ENCODE peak calls at places on chromosome X, in eight cellular contexts. One of them, this sample, is unnamed.

GRCh38 chrX:17375631-17376380 is 806 bp downstream of the NHS start:
- DNase-seq in mammary epithelial cell: peak
- DNase-seq in stomach: peak
- DNase-seq in tibial artery: peak
- DNase-seq in uterus: peak
- DNase-seq in transverse colon: peak
- DNase-seq in heart left ventricle: peak
- DNase-seq in right lobe of liver: peak
- DNase-seq in this sample: no peak

GRCh38 chrX:17846045-17846444 is 15.1 kb downstream of the RAI2 start:
- DNase-seq in mammary epithelial cell: peak
- DNase-seq in stomach: no peak
- DNase-seq in tibial artery: no peak
- DNase-seq in uterus: no peak
- DNase-seq in transverse colon: no peak
- DNase-seq in heart left ventricle: no peak
- DNase-seq in right lobe of liver: no peak
- DNase-seq in this sample: no peak

GRCh38 chrX:43881410-43882293 is 598 bp downstream of the MAOB start:
- DNase-seq in mammary epithelial cell: no peak
- DNase-seq in stomach: no peak
- DNase-seq in tibial artery: no peak
- DNase-seq in uterus: peak
- DNase-seq in transverse colon: peak
- DNase-seq in heart left ventricle: no peak
- DNase-seq in right lobe of liver: peak
- DNase-seq in this sample: no peak

GRCh38 chrX:17738737-17739535 is 1.6 kb downstream of the SCML1 start:
- DNase-seq in mammary epithelial cell: no peak
- DNase-seq in stomach: no peak
- DNase-seq in tibial artery: no peak
- DNase-seq in uterus: no peak
- DNase-seq in transverse colon: no peak
- DNase-seq in heart left ventricle: no peak
- DNase-seq in right lobe of liver: no peak
- DNase-seq in this sample: no peak

GRCh38 chrX:87571965-87572364 is 54.4 kb downstream of the KLHL4 start:
- DNase-seq in mammary epithelial cell: no peak
- DNase-seq in stomach: no peak
- DNase-seq in tibial artery: no peak
- DNase-seq in uterus: no peak
- DNase-seq in transverse colon: no peak
- DNase-seq in heart left ventricle: no peak
- DNase-seq in right lobe of liver: no peak
- DNase-seq in this sample: no peak

GRCh38 chrX:19990225-19990518 is 689 bp downstream of the BCLAF3 start:
- DNase-seq in mammary epithelial cell: peak
- DNase-seq in stomach: no peak
- DNase-seq in tibial artery: no peak
- DNase-seq in uterus: no peak
- DNase-seq in transverse colon: no peak
- DNase-seq in heart left ventricle: no peak
- DNase-seq in right lobe of liver: no peak
- DNase-seq in this sample: peak

GRCh38 chrX:43962636-43963035 is 10.6 kb downstream of the NDP start:
- DNase-seq in mammary epithelial cell: no peak
- DNase-seq in stomach: no peak
- DNase-seq in tibial artery: no peak
- DNase-seq in uterus: no peak
- DNase-seq in transverse colon: no peak
- DNase-seq in heart left ventricle: no peak
- DNase-seq in right lobe of liver: no peak
- DNase-seq in this sample: no peak

GRCh38 chrX:123731258-123731986 is 1.4 kb downstream of the THOC2 start:
- DNase-seq in mammary epithelial cell: no peak
- DNase-seq in stomach: no peak
- DNase-seq in tibial artery: no peak
- DNase-seq in uterus: no peak
- DNase-seq in transverse colon: no peak
- DNase-seq in heart left ventricle: no peak
- DNase-seq in right lobe of liver: no peak
- DNase-seq in this sample: no peak

GRCh38 chrX:47501226-47502071 is 18.4 kb upstream of the ZNF41 start:
- DNase-seq in mammary epithelial cell: peak
- DNase-seq in stomach: no peak
- DNase-seq in tibial artery: no peak
- DNase-seq in uterus: no peak
- DNase-seq in transverse colon: no peak
- DNase-seq in heart left ventricle: no peak
- DNase-seq in right lobe of liver: no peak
- DNase-seq in this sample: no peak

GRCh38 chrX:108268434-108269080 is 169.7 kb downstream of the COL4A6 start:
- DNase-seq in mammary epithelial cell: peak
- DNase-seq in stomach: no peak
- DNase-seq in tibial artery: no peak
- DNase-seq in uterus: no peak
- DNase-seq in transverse colon: no peak
- DNase-seq in heart left ventricle: no peak
- DNase-seq in right lobe of liver: no peak
- DNase-seq in this sample: no peak

GRCh38 chrX:56783450-56783831 is 54.4 kb downstream of the NBDY start:
- DNase-seq in mammary epithelial cell: peak
- DNase-seq in stomach: peak
- DNase-seq in tibial artery: no peak
- DNase-seq in uterus: peak
- DNase-seq in transverse colon: peak
- DNase-seq in heart left ventricle: no peak
- DNase-seq in right lobe of liver: peak
- DNase-seq in this sample: peak

GRCh38 chrX:123219916-123220315 is 35.8 kb downstream of the GRIA3 start:
- DNase-seq in mammary epithelial cell: peak
- DNase-seq in stomach: no peak
- DNase-seq in tibial artery: no peak
- DNase-seq in uterus: no peak
- DNase-seq in transverse colon: no peak
- DNase-seq in heart left ventricle: peak
- DNase-seq in right lobe of liver: no peak
- DNase-seq in this sample: no peak

GRCh38 chrX:17511556-17511955 is 136.6 kb downstream of the NHS start:
- DNase-seq in mammary epithelial cell: no peak
- DNase-seq in stomach: no peak
- DNase-seq in tibial artery: no peak
- DNase-seq in uterus: no peak
- DNase-seq in transverse colon: no peak
- DNase-seq in heart left ventricle: no peak
- DNase-seq in right lobe of liver: no peak
- DNase-seq in this sample: no peak

GRCh38 chrX:71815121-71815905 is 52.2 kb downstream of the CXorf49B start:
- DNase-seq in mammary epithelial cell: no peak
- DNase-seq in stomach: no peak
- DNase-seq in tibial artery: no peak
- DNase-seq in uterus: no peak
- DNase-seq in transverse colon: no peak
- DNase-seq in heart left ventricle: no peak
- DNase-seq in right lobe of liver: no peak
- DNase-seq in this sample: no peak

GRCh38 chrX:130805906-130806305 is 97.1 kb downstream of the ENOX2 start:
- DNase-seq in mammary epithelial cell: peak
- DNase-seq in stomach: no peak
- DNase-seq in tibial artery: no peak
- DNase-seq in uterus: no peak
- DNase-seq in transverse colon: no peak
- DNase-seq in heart left ventricle: no peak
- DNase-seq in right lobe of liver: no peak
- DNase-seq in this sample: no peak

GRCh38 chrX:130810561-130810960 is 92.4 kb downstream of the ENOX2 start:
- DNase-seq in mammary epithelial cell: no peak
- DNase-seq in stomach: no peak
- DNase-seq in tibial artery: no peak
- DNase-seq in uterus: no peak
- DNase-seq in transverse colon: no peak
- DNase-seq in heart left ventricle: no peak
- DNase-seq in right lobe of liver: no peak
- DNase-seq in this sample: no peak
- H3K4me3 ChIP-seq in mammary epithelial cell: no peak
- H3K4me3 ChIP-seq in stomach: no peak
- H3K4me3 ChIP-seq in tibial artery: no peak
- H3K4me3 ChIP-seq in uterus: no peak
- H3K4me3 ChIP-seq in transverse colon: no peak
- H3K4me3 ChIP-seq in heart left ventricle: no peak
- H3K4me3 ChIP-seq in right lobe of liver: no peak
- H3K4me3 ChIP-seq in this sample: no peak

GRCh38 chrX:129549124-129549523 is 9.1 kb downstream of the OCRL start:
- DNase-seq in mammary epithelial cell: no peak
- DNase-seq in stomach: no peak
- DNase-seq in tibial artery: no peak
- DNase-seq in uterus: no peak
- DNase-seq in transverse colon: no peak
- DNase-seq in heart left ventricle: no peak
- DNase-seq in right lobe of liver: no peak
- DNase-seq in this sample: no peak
- H3K27ac ChIP-seq in mammary epithelial cell: no peak
- H3K27ac ChIP-seq in stomach: no peak
- H3K27ac ChIP-seq in tibial artery: no peak
- H3K27ac ChIP-seq in uterus: no peak
- H3K27ac ChIP-seq in transverse colon: no peak
- H3K27ac ChIP-seq in heart left ventricle: no peak
- H3K27ac ChIP-seq in right lobe of liver: no peak
- H3K27ac ChIP-seq in this sample: no peak

DNA sequence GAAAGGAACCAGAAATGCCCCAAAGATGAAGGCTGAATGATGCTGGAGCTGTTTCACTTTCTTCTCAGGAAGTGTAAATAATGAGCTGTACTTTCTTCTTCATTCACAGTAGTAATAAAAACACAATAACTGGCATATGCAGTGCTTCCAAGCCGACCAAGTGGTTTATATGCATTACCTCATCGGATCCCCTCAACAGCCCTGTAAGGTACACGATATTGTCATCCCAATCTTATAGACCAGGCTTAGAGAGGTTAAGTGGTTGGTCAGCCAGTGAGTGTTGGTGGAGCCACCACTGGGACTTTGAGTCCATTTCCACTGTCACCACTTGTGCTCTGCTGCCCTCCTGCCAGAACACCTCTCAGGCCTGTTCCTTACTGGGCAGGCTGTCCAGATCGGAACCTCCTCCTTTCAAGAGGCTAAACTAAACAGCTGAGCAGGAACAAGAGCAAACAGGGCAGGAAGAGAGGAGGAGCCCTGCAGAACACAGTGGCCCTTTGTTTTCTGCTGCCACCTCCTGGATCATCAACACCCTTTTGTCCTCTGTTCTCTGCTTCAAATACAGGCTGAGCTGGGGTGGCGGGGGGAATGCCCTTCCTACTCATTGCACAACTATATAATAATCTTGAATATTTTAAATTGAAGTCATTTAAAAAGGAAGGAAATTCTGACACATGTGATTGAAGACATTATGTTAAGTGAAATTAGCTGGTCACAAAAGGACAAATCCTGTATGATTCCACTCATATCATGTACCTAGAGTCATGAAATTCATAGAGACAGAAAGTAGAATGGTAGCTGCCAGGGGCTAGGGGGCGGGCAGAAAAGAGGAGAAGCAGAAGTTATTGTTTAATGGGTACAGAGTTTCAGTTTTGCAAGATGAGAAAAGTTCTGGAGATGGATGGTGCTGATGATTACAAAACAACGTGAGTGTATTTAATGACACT is 112.5 kb upstream of the ATP6AP2 start:
- DNase-seq in mammary epithelial cell: peak
- DNase-seq in stomach: peak
- DNase-seq in tibial artery: peak
- DNase-seq in uterus: no peak
- DNase-seq in transverse colon: peak
- DNase-seq in heart left ventricle: peak
- DNase-seq in right lobe of liver: no peak
- DNase-seq in this sample: peak
- TF ChIP-seq CTCF in mammary epithelial cell: peak
- TF ChIP-seq CTCF in stomach: no peak
- TF ChIP-seq CTCF in tibial artery: no peak
- TF ChIP-seq CTCF in uterus: no peak
- TF ChIP-seq CTCF in transverse colon: peak
- TF ChIP-seq CTCF in heart left ventricle: peak
- TF ChIP-seq CTCF in right lobe of liver: peak
- TF ChIP-seq CTCF in this sample: peak

GRCh38 chrX:130834149-130834548 is 68.9 kb downstream of the ENOX2 start:
- DNase-seq in mammary epithelial cell: no peak
- DNase-seq in stomach: no peak
- DNase-seq in tibial artery: no peak
- DNase-seq in uterus: no peak
- DNase-seq in transverse colon: no peak
- DNase-seq in heart left ventricle: no peak
- DNase-seq in right lobe of liver: no peak
- DNase-seq in this sample: no peak

GRCh38 chrX:130828641-130829040 is 74.4 kb downstream of the ENOX2 start:
- DNase-seq in mammary epithelial cell: no peak
- DNase-seq in stomach: no peak
- DNase-seq in tibial artery: no peak
- DNase-seq in uterus: no peak
- DNase-seq in transverse colon: no peak
- DNase-seq in heart left ventricle: no peak
- DNase-seq in right lobe of liver: no peak
- DNase-seq in this sample: no peak

GRCh38 chrX:130829526-130830515 is 73.2 kb downstream of the ENOX2 start:
- DNase-seq in mammary epithelial cell: peak
- DNase-seq in stomach: no peak
- DNase-seq in tibial artery: no peak
- DNase-seq in uterus: no peak
- DNase-seq in transverse colon: no peak
- DNase-seq in heart left ventricle: no peak
- DNase-seq in right lobe of liver: no peak
- DNase-seq in this sample: no peak

GRCh38 chrX:130830599-130831346 is 72.2 kb downstream of the ENOX2 start:
- DNase-seq in mammary epithelial cell: no peak
- DNase-seq in stomach: no peak
- DNase-seq in tibial artery: no peak
- DNase-seq in uterus: no peak
- DNase-seq in transverse colon: no peak
- DNase-seq in heart left ventricle: no peak
- DNase-seq in right lobe of liver: no peak
- DNase-seq in this sample: no peak

GRCh38 chrX:130831347-130831722 is 71.7 kb downstream of the ENOX2 start:
- DNase-seq in mammary epithelial cell: no peak
- DNase-seq in stomach: no peak
- DNase-seq in tibial artery: no peak
- DNase-seq in uterus: no peak
- DNase-seq in transverse colon: no peak
- DNase-seq in heart left ventricle: no peak
- DNase-seq in right lobe of liver: no peak
- DNase-seq in this sample: no peak
- H3K4me3 ChIP-seq in mammary epithelial cell: no peak
- H3K4me3 ChIP-seq in stomach: no peak
- H3K4me3 ChIP-seq in tibial artery: no peak
- H3K4me3 ChIP-seq in uterus: no peak
- H3K4me3 ChIP-seq in transverse colon: no peak
- H3K4me3 ChIP-seq in heart left ventricle: no peak
- H3K4me3 ChIP-seq in right lobe of liver: no peak
- H3K4me3 ChIP-seq in this sample: no peak

This sample was measured in dorsolateral prefrontal cortex.